ENCODE peak calls at places on chromosomes 11 and 22, in five cellular contexts. One of them, this sample, is unnamed.

GRCh38 chr11:130145328-130145812 is 14.2 kb upstream of the ST14 start:
- DNase-seq in AG09319: no peak
- DNase-seq in esophagus squamous epithelium: no peak
- DNase-seq in CD8-positive, alpha-beta memory T cell: no peak
- DNase-seq in anterior cingulate cortex: no peak
- DNase-seq in this sample: no peak

GRCh38 chr11:72950685-72951084 is 136.5 kb downstream of the ATG16L2 start:
- DNase-seq in AG09319: no peak
- DNase-seq in esophagus squamous epithelium: no peak
- DNase-seq in anterior cingulate cortex: no peak
- DNase-seq in CD8-positive, alpha-beta memory T cell: no peak
- DNase-seq in this sample: no peak

GRCh38 chr11:69984457-69985261 is 93.5 kb upstream of the ANO1 start:
- DNase-seq in AG09319: no peak
- DNase-seq in esophagus squamous epithelium: no peak
- DNase-seq in CD8-positive, alpha-beta memory T cell: no peak
- DNase-seq in anterior cingulate cortex: no peak
- DNase-seq in this sample: no peak

GRCh38 chr22:40982482-40983385 is 31.6 kb downstream of the RBX1 start:
- DNase-seq in AG09319: no peak
- DNase-seq in esophagus squamous epithelium: no peak
- DNase-seq in anterior cingulate cortex: no peak
- DNase-seq in CD8-positive, alpha-beta memory T cell: no peak
- DNase-seq in this sample: no peak

GRCh38 chr11:8872017-8872416 is 39.0 kb upstream of the AKIP1 start:
- DNase-seq in esophagus squamous epithelium: no peak
- DNase-seq in CD8-positive, alpha-beta memory T cell: no peak
- DNase-seq in anterior cingulate cortex: no peak
- DNase-seq in AG09319: no peak
- DNase-seq in this sample: no peak

GRCh38 chr11:33500865-33501479 is 199.7 kb downstream of the C11orf91 start:
- DNase-seq in CD8-positive, alpha-beta memory T cell: no peak
- DNase-seq in esophagus squamous epithelium: no peak
- DNase-seq in AG09319: peak; percentile 12
- DNase-seq in anterior cingulate cortex: no peak
- DNase-seq in this sample: no peak

GRCh38 chr11:67732045-67732787 is 57.8 kb upstream of the ALDH3B2 start:
- DNase-seq in CD8-positive, alpha-beta memory T cell: peak; percentile 57
- DNase-seq in AG09319: no peak
- DNase-seq in anterior cingulate cortex: no peak
- DNase-seq in esophagus squamous epithelium: no peak
- DNase-seq in this sample: no peak

GRCh38 chr22:39431821-39432251 is 25.0 kb upstream of the MGAT3 start:
- DNase-seq in esophagus squamous epithelium: no peak
- DNase-seq in AG09319: no peak
- DNase-seq in CD8-positive, alpha-beta memory T cell: no peak
- DNase-seq in anterior cingulate cortex: no peak
- DNase-seq in this sample: peak; percentile 22

GRCh38 chr11:73139476-73140198 is 2.5 kb downstream of the FCHSD2 start:
- DNase-seq in anterior cingulate cortex: no peak
- DNase-seq in AG09319: no peak
- DNase-seq in CD8-positive, alpha-beta memory T cell: no peak
- DNase-seq in esophagus squamous epithelium: no peak
- DNase-seq in this sample: no peak

GRCh38 chr11:120324932-120325810 is at the start of gene TLCD5:
- DNase-seq in anterior cingulate cortex: peak; percentile 61
- DNase-seq in CD8-positive, alpha-beta memory T cell: no peak
- DNase-seq in AG09319: no peak
- DNase-seq in esophagus squamous epithelium: no peak
- DNase-seq in this sample: no peak

GRCh38 chr11:44870615-44871176 is 80.0 kb downstream of the TP53I11 start:
- DNase-seq in CD8-positive, alpha-beta memory T cell: no peak
- DNase-seq in anterior cingulate cortex: no peak
- DNase-seq in esophagus squamous epithelium: no peak
- DNase-seq in AG09319: no peak
- DNase-seq in this sample: no peak

GRCh38 chr11:47915407-47916137 is 64.8 kb upstream of the PTPRJ start:
- DNase-seq in anterior cingulate cortex: no peak
- DNase-seq in CD8-positive, alpha-beta memory T cell: no peak
- DNase-seq in esophagus squamous epithelium: no peak
- DNase-seq in AG09319: no peak
- DNase-seq in this sample: no peak

GRCh38 chr11:70578831-70579230 is 180.5 kb downstream of the CTTN start:
- DNase-seq in esophagus squamous epithelium: no peak
- DNase-seq in anterior cingulate cortex: no peak
- DNase-seq in AG09319: no peak
- DNase-seq in CD8-positive, alpha-beta memory T cell: no peak
- DNase-seq in this sample: no peak

GRCh38 chr11:6635082-6635932 is 16.1 kb upstream of the TPP1 start:
- DNase-seq in anterior cingulate cortex: peak; percentile 37
- DNase-seq in esophagus squamous epithelium: no peak
- DNase-seq in CD8-positive, alpha-beta memory T cell: no peak
- DNase-seq in AG09319: no peak
- DNase-seq in this sample: no peak

GRCh38 chr11:63599211-63600122 is 14.8 kb downstream of the PLAAT3 start:
- DNase-seq in anterior cingulate cortex: no peak
- DNase-seq in CD8-positive, alpha-beta memory T cell: no peak
- DNase-seq in esophagus squamous epithelium: no peak
- DNase-seq in AG09319: peak; percentile 19
- DNase-seq in this sample: no peak

GRCh38 chr11:65546217-65546958 is 11.8 kb downstream of the LTBP3 start:
- DNase-seq in CD8-positive, alpha-beta memory T cell: peak; percentile 99
- DNase-seq in esophagus squamous epithelium: peak; percentile 73
- DNase-seq in AG09319: no peak
- DNase-seq in anterior cingulate cortex: no peak
- DNase-seq in this sample: peak; percentile 59

GRCh38 chr22:43922123-43922522 is 1.5 kb upstream of the PNPLA3 start:
- DNase-seq in anterior cingulate cortex: no peak
- DNase-seq in CD8-positive, alpha-beta memory T cell: no peak
- DNase-seq in AG09319: no peak
- DNase-seq in esophagus squamous epithelium: no peak
- DNase-seq in this sample: no peak

GRCh38 chr11:16979708-16980622 is 34.2 kb downstream of the PLEKHA7 start:
- DNase-seq in esophagus squamous epithelium: no peak
- DNase-seq in anterior cingulate cortex: no peak
- DNase-seq in CD8-positive, alpha-beta memory T cell: no peak
- DNase-seq in AG09319: no peak
- DNase-seq in this sample: no peak

GRCh38 chr11:1073261-1073724 is 1.4 kb upstream of the MUC2 start:
- DNase-seq in CD8-positive, alpha-beta memory T cell: no peak
- DNase-seq in esophagus squamous epithelium: no peak
- DNase-seq in anterior cingulate cortex: no peak
- DNase-seq in AG09319: peak; percentile 10
- DNase-seq in this sample: peak; percentile 62

GRCh38 chr22:29032014-29032475 is 29.6 kb downstream of the C22orf31 start:
- DNase-seq in AG09319: no peak
- DNase-seq in CD8-positive, alpha-beta memory T cell: no peak
- DNase-seq in anterior cingulate cortex: no peak
- DNase-seq in esophagus squamous epithelium: no peak
- DNase-seq in this sample: no peak

GRCh38 chr11:73469401-73469800 is 93.2 kb downstream of the RELT start:
- DNase-seq in CD8-positive, alpha-beta memory T cell: no peak
- DNase-seq in AG09319: no peak
- DNase-seq in anterior cingulate cortex: no peak
- DNase-seq in esophagus squamous epithelium: no peak
- DNase-seq in this sample: peak; percentile 63

This sample was measured in ascending aorta.